ENCODE peak calls at places on chromosomes 5 and 9, in five cellular contexts. One of them, this sample, is unnamed.

GRCh38 chr9:135898634-135899407 is 8.5 kb downstream of the CAMSAP1 start:
- DNase-seq in pulmonary artery endothelial cell: no peak
- DNase-seq in stimulated activated CD8-positive, alpha-beta memory T cell treated with anti-CD3 and anti-CD28 coated beads, Interleukin-15, amount 100 ng/mL, for 1 hour: no peak
- DNase-seq in heart right ventricle: no peak
- DNase-seq in stimulated activated CD4-positive, alpha-beta T cell treated with anti-CD3 and anti-CD28 coated beads, Interleukin-4, amount 100 ng/mL, for 24 hours: no peak
- DNase-seq in this sample: no peak

GRCh38 chr5:112604741-112605390 is 132.8 kb upstream of the APC start:
- DNase-seq in pulmonary artery endothelial cell: no peak
- DNase-seq in stimulated activated CD8-positive, alpha-beta memory T cell treated with anti-CD3 and anti-CD28 coated beads, Interleukin-15, amount 100 ng/mL, for 1 hour: no peak
- DNase-seq in heart right ventricle: no peak
- DNase-seq in stimulated activated CD4-positive, alpha-beta T cell treated with anti-CD3 and anti-CD28 coated beads, Interleukin-4, amount 100 ng/mL, for 24 hours: no peak
- DNase-seq in this sample: no peak

GRCh38 chr9:73180373-73180772 is 28.7 kb downstream of the ANXA1 start:
- DNase-seq in pulmonary artery endothelial cell: no peak
- DNase-seq in stimulated activated CD8-positive, alpha-beta memory T cell treated with anti-CD3 and anti-CD28 coated beads, Interleukin-15, amount 100 ng/mL, for 1 hour: no peak
- DNase-seq in heart right ventricle: no peak
- DNase-seq in stimulated activated CD4-positive, alpha-beta T cell treated with anti-CD3 and anti-CD28 coated beads, Interleukin-4, amount 100 ng/mL, for 24 hours: no peak
- DNase-seq in this sample: no peak

GRCh38 chr9:91253488-91253887 is 108.2 kb downstream of the AUH start:
- DNase-seq in pulmonary artery endothelial cell: no peak
- DNase-seq in stimulated activated CD8-positive, alpha-beta memory T cell treated with anti-CD3 and anti-CD28 coated beads, Interleukin-15, amount 100 ng/mL, for 1 hour: no peak
- DNase-seq in heart right ventricle: no peak
- DNase-seq in stimulated activated CD4-positive, alpha-beta T cell treated with anti-CD3 and anti-CD28 coated beads, Interleukin-4, amount 100 ng/mL, for 24 hours: peak
- DNase-seq in this sample: no peak

GRCh38 chr9:128121466-128121810 is 6.1 kb downstream of the PTGES2 start:
- DNase-seq in pulmonary artery endothelial cell: no peak
- DNase-seq in stimulated activated CD8-positive, alpha-beta memory T cell treated with anti-CD3 and anti-CD28 coated beads, Interleukin-15, amount 100 ng/mL, for 1 hour: no peak
- DNase-seq in heart right ventricle: no peak
- DNase-seq in stimulated activated CD4-positive, alpha-beta T cell treated with anti-CD3 and anti-CD28 coated beads, Interleukin-4, amount 100 ng/mL, for 24 hours: no peak
- DNase-seq in this sample: no peak

GRCh38 chr5:142872795-142873194 is 102.6 kb downstream of the ARHGAP26 start:
- DNase-seq in pulmonary artery endothelial cell: peak
- DNase-seq in stimulated activated CD8-positive, alpha-beta memory T cell treated with anti-CD3 and anti-CD28 coated beads, Interleukin-15, amount 100 ng/mL, for 1 hour: no peak
- DNase-seq in heart right ventricle: peak
- DNase-seq in stimulated activated CD4-positive, alpha-beta T cell treated with anti-CD3 and anti-CD28 coated beads, Interleukin-4, amount 100 ng/mL, for 24 hours: no peak
- DNase-seq in this sample: no peak

GRCh38 chr5:134463176-134463720 is 51.6 kb upstream of the CDKN2AIPNL start:
- DNase-seq in pulmonary artery endothelial cell: no peak
- DNase-seq in stimulated activated CD8-positive, alpha-beta memory T cell treated with anti-CD3 and anti-CD28 coated beads, Interleukin-15, amount 100 ng/mL, for 1 hour: no peak
- DNase-seq in heart right ventricle: no peak
- DNase-seq in stimulated activated CD4-positive, alpha-beta T cell treated with anti-CD3 and anti-CD28 coated beads, Interleukin-4, amount 100 ng/mL, for 24 hours: no peak
- DNase-seq in this sample: no peak

GRCh38 chr5:107231191-107231590 is 439.5 kb downstream of the EFNA5 start:
- DNase-seq in pulmonary artery endothelial cell: no peak
- DNase-seq in stimulated activated CD8-positive, alpha-beta memory T cell treated with anti-CD3 and anti-CD28 coated beads, Interleukin-15, amount 100 ng/mL, for 1 hour: no peak
- DNase-seq in heart right ventricle: no peak
- DNase-seq in stimulated activated CD4-positive, alpha-beta T cell treated with anti-CD3 and anti-CD28 coated beads, Interleukin-4, amount 100 ng/mL, for 24 hours: no peak
- DNase-seq in this sample: no peak

GRCh38 chr5:131634666-131634995 is 398 bp downstream of the RAPGEF6 start:
- DNase-seq in pulmonary artery endothelial cell: no peak
- DNase-seq in stimulated activated CD8-positive, alpha-beta memory T cell treated with anti-CD3 and anti-CD28 coated beads, Interleukin-15, amount 100 ng/mL, for 1 hour: peak
- DNase-seq in heart right ventricle: peak
- DNase-seq in stimulated activated CD4-positive, alpha-beta T cell treated with anti-CD3 and anti-CD28 coated beads, Interleukin-4, amount 100 ng/mL, for 24 hours: peak
- DNase-seq in this sample: peak

GRCh38 chr5:131545856-131546255 is 89.2 kb downstream of the RAPGEF6 start:
- DNase-seq in pulmonary artery endothelial cell: no peak
- DNase-seq in stimulated activated CD8-positive, alpha-beta memory T cell treated with anti-CD3 and anti-CD28 coated beads, Interleukin-15, amount 100 ng/mL, for 1 hour: no peak
- DNase-seq in heart right ventricle: no peak
- DNase-seq in stimulated activated CD4-positive, alpha-beta T cell treated with anti-CD3 and anti-CD28 coated beads, Interleukin-4, amount 100 ng/mL, for 24 hours: no peak
- DNase-seq in this sample: no peak

GRCh38 chr5:146906803-146907202 is 28.2 kb upstream of the PPP2R2B start:
- DNase-seq in pulmonary artery endothelial cell: no peak
- DNase-seq in stimulated activated CD8-positive, alpha-beta memory T cell treated with anti-CD3 and anti-CD28 coated beads, Interleukin-15, amount 100 ng/mL, for 1 hour: no peak
- DNase-seq in heart right ventricle: no peak
- DNase-seq in stimulated activated CD4-positive, alpha-beta T cell treated with anti-CD3 and anti-CD28 coated beads, Interleukin-4, amount 100 ng/mL, for 24 hours: no peak
- DNase-seq in this sample: no peak

GRCh38 chr5:81402180-81402930 is 8.4 kb upstream of the ACOT12 start:
- DNase-seq in pulmonary artery endothelial cell: no peak
- DNase-seq in stimulated activated CD8-positive, alpha-beta memory T cell treated with anti-CD3 and anti-CD28 coated beads, Interleukin-15, amount 100 ng/mL, for 1 hour: no peak
- DNase-seq in heart right ventricle: no peak
- DNase-seq in stimulated activated CD4-positive, alpha-beta T cell treated with anti-CD3 and anti-CD28 coated beads, Interleukin-4, amount 100 ng/mL, for 24 hours: no peak
- DNase-seq in this sample: no peak

GRCh38 chr5:79687911-79688310 is 1.7 kb upstream of the CMYA5 start:
- DNase-seq in pulmonary artery endothelial cell: no peak
- DNase-seq in stimulated activated CD8-positive, alpha-beta memory T cell treated with anti-CD3 and anti-CD28 coated beads, Interleukin-15, amount 100 ng/mL, for 1 hour: no peak
- DNase-seq in heart right ventricle: no peak
- DNase-seq in stimulated activated CD4-positive, alpha-beta T cell treated with anti-CD3 and anti-CD28 coated beads, Interleukin-4, amount 100 ng/mL, for 24 hours: no peak
- DNase-seq in this sample: no peak

GRCh38 chr5:122480146-122480545 is 168.1 kb downstream of the SNCAIP start:
- DNase-seq in pulmonary artery endothelial cell: no peak
- DNase-seq in stimulated activated CD8-positive, alpha-beta memory T cell treated with anti-CD3 and anti-CD28 coated beads, Interleukin-15, amount 100 ng/mL, for 1 hour: no peak
- DNase-seq in heart right ventricle: no peak
- DNase-seq in stimulated activated CD4-positive, alpha-beta T cell treated with anti-CD3 and anti-CD28 coated beads, Interleukin-4, amount 100 ng/mL, for 24 hours: no peak
- DNase-seq in this sample: no peak

GRCh38 chr9:133643978-133644760 is 8.0 kb downstream of the DBH start:
- DNase-seq in pulmonary artery endothelial cell: no peak
- DNase-seq in stimulated activated CD8-positive, alpha-beta memory T cell treated with anti-CD3 and anti-CD28 coated beads, Interleukin-15, amount 100 ng/mL, for 1 hour: no peak
- DNase-seq in heart right ventricle: no peak
- DNase-seq in stimulated activated CD4-positive, alpha-beta T cell treated with anti-CD3 and anti-CD28 coated beads, Interleukin-4, amount 100 ng/mL, for 24 hours: no peak
- DNase-seq in this sample: no peak

GRCh38 chr5:135662683-135663082 is 83.9 kb upstream of the CXCL14 start:
- DNase-seq in pulmonary artery endothelial cell: no peak
- DNase-seq in stimulated activated CD8-positive, alpha-beta memory T cell treated with anti-CD3 and anti-CD28 coated beads, Interleukin-15, amount 100 ng/mL, for 1 hour: no peak
- DNase-seq in heart right ventricle: no peak
- DNase-seq in stimulated activated CD4-positive, alpha-beta T cell treated with anti-CD3 and anti-CD28 coated beads, Interleukin-4, amount 100 ng/mL, for 24 hours: no peak
- DNase-seq in this sample: no peak

GRCh38 chr5:142499591-142500384 is 175.0 kb upstream of the SPRY4 start:
- DNase-seq in pulmonary artery endothelial cell: no peak
- DNase-seq in stimulated activated CD8-positive, alpha-beta memory T cell treated with anti-CD3 and anti-CD28 coated beads, Interleukin-15, amount 100 ng/mL, for 1 hour: no peak
- DNase-seq in heart right ventricle: no peak
- DNase-seq in stimulated activated CD4-positive, alpha-beta T cell treated with anti-CD3 and anti-CD28 coated beads, Interleukin-4, amount 100 ng/mL, for 24 hours: no peak
- DNase-seq in this sample: no peak

GRCh38 chr9:122053951-122054350 is 39.2 kb downstream of the TTLL11 start:
- DNase-seq in pulmonary artery endothelial cell: no peak
- DNase-seq in stimulated activated CD8-positive, alpha-beta memory T cell treated with anti-CD3 and anti-CD28 coated beads, Interleukin-15, amount 100 ng/mL, for 1 hour: no peak
- DNase-seq in heart right ventricle: no peak
- DNase-seq in stimulated activated CD4-positive, alpha-beta T cell treated with anti-CD3 and anti-CD28 coated beads, Interleukin-4, amount 100 ng/mL, for 24 hours: no peak
- DNase-seq in this sample: no peak

GRCh38 chr9:77832647-77833046 is 184.5 kb upstream of the GNA14 start:
- DNase-seq in pulmonary artery endothelial cell: no peak
- DNase-seq in stimulated activated CD8-positive, alpha-beta memory T cell treated with anti-CD3 and anti-CD28 coated beads, Interleukin-15, amount 100 ng/mL, for 1 hour: no peak
- DNase-seq in heart right ventricle: no peak
- DNase-seq in stimulated activated CD4-positive, alpha-beta T cell treated with anti-CD3 and anti-CD28 coated beads, Interleukin-4, amount 100 ng/mL, for 24 hours: no peak
- DNase-seq in this sample: no peak

GRCh38 chr9:127741831-127742434 is 6.8 kb upstream of the TOR2A start:
- DNase-seq in pulmonary artery endothelial cell: no peak
- DNase-seq in stimulated activated CD8-positive, alpha-beta memory T cell treated with anti-CD3 and anti-CD28 coated beads, Interleukin-15, amount 100 ng/mL, for 1 hour: no peak
- DNase-seq in heart right ventricle: peak
- DNase-seq in stimulated activated CD4-positive, alpha-beta T cell treated with anti-CD3 and anti-CD28 coated beads, Interleukin-4, amount 100 ng/mL, for 24 hours: no peak
- DNase-seq in this sample: peak

GRCh38 chr5:169637856-169638190 is 748 bp downstream of the DOCK2 start:
- DNase-seq in pulmonary artery endothelial cell: no peak
- DNase-seq in stimulated activated CD8-positive, alpha-beta memory T cell treated with anti-CD3 and anti-CD28 coated beads, Interleukin-15, amount 100 ng/mL, for 1 hour: peak
- DNase-seq in heart right ventricle: no peak
- DNase-seq in stimulated activated CD4-positive, alpha-beta T cell treated with anti-CD3 and anti-CD28 coated beads, Interleukin-4, amount 100 ng/mL, for 24 hours: peak
- DNase-seq in this sample: no peak

GRCh38 chr5:141478321-141478945 is 2.7 kb downstream of the PCDHGC3 start:
- DNase-seq in pulmonary artery endothelial cell: no peak
- DNase-seq in stimulated activated CD8-positive, alpha-beta memory T cell treated with anti-CD3 and anti-CD28 coated beads, Interleukin-15, amount 100 ng/mL, for 1 hour: no peak
- DNase-seq in heart right ventricle: no peak
- DNase-seq in stimulated activated CD4-positive, alpha-beta T cell treated with anti-CD3 and anti-CD28 coated beads, Interleukin-4, amount 100 ng/mL, for 24 hours: no peak
- DNase-seq in this sample: no peak

GRCh38 chr5:2383678-2384025 is 367.8 kb downstream of the IRX2 start:
- DNase-seq in pulmonary artery endothelial cell: no peak
- DNase-seq in stimulated activated CD8-positive, alpha-beta memory T cell treated with anti-CD3 and anti-CD28 coated beads, Interleukin-15, amount 100 ng/mL, for 1 hour: no peak
- DNase-seq in heart right ventricle: no peak
- DNase-seq in stimulated activated CD4-positive, alpha-beta T cell treated with anti-CD3 and anti-CD28 coated beads, Interleukin-4, amount 100 ng/mL, for 24 hours: no peak
- DNase-seq in this sample: no peak

GRCh38 chr5:167790462-167791260 is 500.8 kb upstream of the WWC1 start:
- DNase-seq in pulmonary artery endothelial cell: no peak
- DNase-seq in stimulated activated CD8-positive, alpha-beta memory T cell treated with anti-CD3 and anti-CD28 coated beads, Interleukin-15, amount 100 ng/mL, for 1 hour: no peak
- DNase-seq in heart right ventricle: no peak
- DNase-seq in stimulated activated CD4-positive, alpha-beta T cell treated with anti-CD3 and anti-CD28 coated beads, Interleukin-4, amount 100 ng/mL, for 24 hours: no peak
- DNase-seq in this sample: no peak

GRCh38 chr9:130518943-130519772 is 60.2 kb upstream of the FUBP3 start:
- DNase-seq in pulmonary artery endothelial cell: no peak
- DNase-seq in stimulated activated CD8-positive, alpha-beta memory T cell treated with anti-CD3 and anti-CD28 coated beads, Interleukin-15, amount 100 ng/mL, for 1 hour: no peak
- DNase-seq in heart right ventricle: no peak
- DNase-seq in stimulated activated CD4-positive, alpha-beta T cell treated with anti-CD3 and anti-CD28 coated beads, Interleukin-4, amount 100 ng/mL, for 24 hours: no peak
- DNase-seq in this sample: no peak

GRCh38 chr9:81031422-81032029 is 657.8 kb downstream of the TLE1 start:
- DNase-seq in pulmonary artery endothelial cell: no peak
- DNase-seq in stimulated activated CD8-positive, alpha-beta memory T cell treated with anti-CD3 and anti-CD28 coated beads, Interleukin-15, amount 100 ng/mL, for 1 hour: no peak
- DNase-seq in heart right ventricle: no peak
- DNase-seq in stimulated activated CD4-positive, alpha-beta T cell treated with anti-CD3 and anti-CD28 coated beads, Interleukin-4, amount 100 ng/mL, for 24 hours: no peak
- DNase-seq in this sample: no peak

GRCh38 chr5:53381-54174 is 38.4 kb upstream of the PLEKHG4B start:
- DNase-seq in pulmonary artery endothelial cell: no peak
- DNase-seq in stimulated activated CD8-positive, alpha-beta memory T cell treated with anti-CD3 and anti-CD28 coated beads, Interleukin-15, amount 100 ng/mL, for 1 hour: no peak
- DNase-seq in heart right ventricle: no peak
- DNase-seq in stimulated activated CD4-positive, alpha-beta T cell treated with anti-CD3 and anti-CD28 coated beads, Interleukin-4, amount 100 ng/mL, for 24 hours: peak
- DNase-seq in this sample: no peak

GRCh38 chr9:122389799-122390481 is 19.1 kb downstream of the PTGS1 start:
- DNase-seq in pulmonary artery endothelial cell: no peak
- DNase-seq in stimulated activated CD8-positive, alpha-beta memory T cell treated with anti-CD3 and anti-CD28 coated beads, Interleukin-15, amount 100 ng/mL, for 1 hour: no peak
- DNase-seq in heart right ventricle: no peak
- DNase-seq in stimulated activated CD4-positive, alpha-beta T cell treated with anti-CD3 and anti-CD28 coated beads, Interleukin-4, amount 100 ng/mL, for 24 hours: no peak
- DNase-seq in this sample: no peak